ENCODE peak calls at places on chromosomes 2 and 18, in four cellular contexts. Q, P, H and V are unnamed samples.
A peak's percentile ranks its signal among the peaks of the same experiment; 100 is the strongest.

GRCh38 chr18:60895181-60895580 is 438.0 kb upstream of the CDH20 start:
- DNase-seq in Q (no peak), P (no peak), H (no peak), V (no peak)

GRCh38 chr2:173354601-173355131 is at the start of gene CDCA7:
- DNase-seq in Q (peak; percentile 62), P (peak; percentile 87), H (peak; percentile 65), V (no peak)

GRCh38 chr2:139480251-139480650 is 700.1 kb upstream of the NXPH2 start:
- DNase-seq in Q (no peak), P (no peak), H (no peak), V (no peak)

GRCh38 chr2:101120124-101120996 is 30.8 kb downstream of the TBC1D8 start:
- DNase-seq in Q (peak; percentile 85), P (no peak), H (peak; percentile 85), V (no peak)

GRCh38 chr18:3114026-3114425 is 101.1 kb upstream of the LPIN2 start:
- DNase-seq in Q (no peak), P (no peak), H (no peak), V (no peak)

GRCh38 chr18:13520306-13520705 is 206.1 kb downstream of the FAM210A start:
- DNase-seq in Q (no peak), P (no peak), H (no peak), V (no peak)

GRCh38 chr2:224440988-224441387 is 39.1 kb upstream of the FAM124B start:
- DNase-seq in Q (no peak), P (no peak), H (no peak), V (no peak)

GRCh38 chr2:7118606-7119503 is 201.6 kb downstream of the RNF144A start:
- DNase-seq in Q (no peak), P (peak; percentile 83), H (no peak), V (peak; percentile 37)

GRCh38 chr2:28958689-28959088 is 22.4 kb upstream of the TOGARAM2 start:
- DNase-seq in Q (no peak), P (peak; percentile 89), H (peak; percentile 62), V (no peak)

GRCh38 chr2:215713393-215713792 is 277.5 kb upstream of the FN1 start:
- DNase-seq in Q (no peak), P (no peak), H (no peak), V (no peak)

GRCh38 chr2:11945139-11946126 is 199.0 kb downstream of the LPIN1 start:
- DNase-seq in Q (no peak), P (no peak), H (no peak), V (no peak)

GRCh38 chr2:183359867-183360266 is 235.6 kb downstream of the NUP35 start:
- DNase-seq in Q (no peak), P (peak; percentile 29), H (no peak), V (no peak)

GRCh38 chr2:157722580-157723234 is 94.0 kb upstream of the ACVR1C start:
- DNase-seq in Q (no peak), P (peak; percentile 23), H (no peak), V (no peak)

GRCh38 chr2:109415460-109416004 is 198.2 kb downstream of the SEPTIN10 start:
- DNase-seq in Q (no peak), P (no peak), H (no peak), V (no peak)

GRCh38 chr2:240933048-240933965 is 27.2 kb downstream of the CROCC2 start:
- DNase-seq in Q (peak; percentile 41), P (no peak), H (no peak), V (no peak)

GRCh38 chr2:66481100-66481549 is 46.2 kb downstream of the MEIS1 start:
- DNase-seq in Q (no peak), P (peak; percentile 74), H (no peak), V (no peak)

GRCh38 chr2:120675460-120676130 is 60.1 kb upstream of the GLI2 start:
- DNase-seq in Q (peak; percentile 72), P (peak; percentile 64), H (peak; percentile 59), V (no peak)

GRCh38 chr2:157743051-157743450 is 114.4 kb upstream of the ACVR1C start:
- DNase-seq in Q (no peak), P (no peak), H (no peak), V (no peak)

GRCh38 chr2:100427627-100428258 is 10.3 kb upstream of the CHST10 start:
- DNase-seq in Q (peak; percentile 71), P (peak; percentile 55), H (peak; percentile 39), V (peak; percentile 90)

GRCh38 chr2:148508878-148509702 is 135.5 kb upstream of the EPC2 start:
- DNase-seq in Q (peak; percentile 89), P (peak; percentile 89), H (peak; percentile 64), V (peak; percentile 94)

GRCh38 chr2:101827246-101827645 is 129.7 kb downstream of the MAP4K4 start:
- DNase-seq in Q (no peak), P (peak; percentile 26), H (no peak), V (no peak)

GRCh38 chr18:56314396-56314795 is 324.0 kb downstream of the TXNL1 start:
- DNase-seq in Q (no peak), P (peak; percentile 4), H (no peak), V (no peak)

GRCh38 chr18:3450358-3451107 is 561 bp downstream of the TGIF1 start:
- DNase-seq in Q (peak; percentile 81), P (peak; percentile 77), H (peak; percentile 60), V (peak; percentile 92)

GRCh38 chr18:7561907-7562460 is 5.1 kb upstream of the PTPRM start:
- DNase-seq in Q (no peak), P (no peak), H (no peak), V (no peak)

GRCh38 chr18:53819671-53820070 is 404.8 kb downstream of the MBD2 start:
- DNase-seq in Q (peak; percentile 60), P (no peak), H (no peak), V (no peak)

GRCh38 chr2:225737556-225737955 is 338.0 kb downstream of the NYAP2 start:
- DNase-seq in Q (no peak), P (peak; percentile 79), H (no peak), V (no peak)

GRCh38 chr18:49476664-49477411 is 10.2 kb downstream of the C18orf32 start:
- DNase-seq in Q (peak; percentile 62), P (peak; percentile 49), H (no peak), V (no peak)

GRCh38 chr18:28504100-28504499 is 327.2 kb upstream of the CDH2 start:
- DNase-seq in Q (no peak), P (no peak), H (no peak), V (no peak)

GRCh38 chr18:24270358-24270936 is 127.2 kb downstream of the OSBPL1A start:
- DNase-seq in Q (no peak), P (no peak), H (no peak), V (no peak)

GRCh38 chr2:29573147-29573546 is 348.2 kb downstream of the ALK start:
- DNase-seq in Q (no peak), P (no peak), H (no peak), V (no peak)

GRCh38 chr18:54480616-54481015 is 110.4 kb upstream of the DYNAP start:
- DNase-seq in Q (no peak), P (no peak), H (no peak), V (no peak)

GRCh38 chr18:48785686-48786470 is 164.9 kb downstream of the SMAD7 start:
- DNase-seq in Q (peak; percentile 27), P (no peak), H (no peak), V (no peak)

GRCh38 chr2:133788391-133788790 is 220.1 kb upstream of the NCKAP5 start:
- DNase-seq in Q (no peak), P (no peak), H (no peak), V (no peak)

GRCh38 chr2:133791191-133791590 is 222.9 kb upstream of the NCKAP5 start:
- DNase-seq in Q (no peak), P (peak; percentile 88), H (no peak), V (no peak)

GRCh38 chr2:133792223-133792622 is 224.0 kb upstream of the NCKAP5 start:
- DNase-seq in Q (no peak), P (no peak), H (no peak), V (no peak)

GRCh38 chr2:133789743-133790142 is 221.5 kb upstream of the NCKAP5 start:
- DNase-seq in Q (no peak), P (peak; percentile 77), H (no peak), V (no peak)

DNA sequence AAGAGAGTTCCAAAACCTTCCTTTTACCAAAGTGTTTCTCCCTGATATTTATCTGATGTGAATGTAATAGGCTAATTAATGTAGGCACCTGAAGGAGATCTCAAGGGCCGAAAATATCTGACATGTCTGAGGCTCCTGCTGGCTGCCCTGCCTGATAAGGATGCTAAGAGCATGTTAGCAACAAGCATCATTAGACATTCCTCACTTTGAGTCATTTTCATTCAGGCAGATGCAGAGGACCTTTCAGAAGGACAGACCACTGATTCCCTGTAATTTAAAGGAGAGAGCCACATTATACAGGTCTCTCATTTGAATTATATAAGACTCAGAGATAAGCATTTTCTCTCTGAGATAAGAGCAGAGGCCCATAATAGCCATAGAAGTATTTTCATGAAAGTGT is 222.4 kb upstream of the NCKAP5 start:
- DNase-seq in Q (no peak), P (no peak), H (no peak), V (no peak)
- H3K27ac ChIP-seq in Q (no peak overlapping the region), P (peak overlapping the region; percentile 44), H (no peak overlapping the region), V (no peak overlapping the region)

DNA sequence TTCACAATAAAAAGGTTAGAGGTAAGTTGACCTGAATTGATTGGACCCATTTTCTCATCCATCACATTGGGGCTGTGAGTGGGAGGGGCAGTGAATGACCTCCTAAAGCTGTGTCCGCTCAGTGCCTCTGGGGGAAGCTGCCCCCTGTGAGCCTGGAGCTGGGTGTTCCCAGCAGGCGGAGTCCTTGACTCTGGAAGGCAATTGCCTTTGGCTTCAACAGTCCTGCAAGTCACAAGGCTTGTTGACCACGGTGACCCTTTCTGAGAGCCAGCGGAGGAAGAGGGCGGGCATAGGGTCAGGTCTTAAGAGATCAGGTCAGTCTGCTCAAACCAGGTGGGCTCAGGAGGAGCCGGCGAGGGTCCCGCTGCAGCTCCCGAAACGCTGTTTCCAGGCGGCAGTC is 1.1 kb upstream of the CIDEA start:
- DNase-seq in Q (no peak), P (no peak), H (no peak), V (no peak)
- H3K4me3 ChIP-seq in Q (no peak overlapping the region), P (no peak overlapping the region), H (no peak overlapping the region), V (no peak overlapping the region)

GRCh38 chr18:31205273-31205672 is 42.6 kb upstream of the DSC1 start:
- DNase-seq in Q (no peak), P (no peak), H (no peak), V (no peak)
- H3K27ac ChIP-seq in Q (no peak overlapping the region), P (no peak overlapping the region), H (peak overlapping the region; percentile 20), V (no peak overlapping the region)

GRCh38 chr2:105437708-105438103 is 38.9 kb upstream of the FHL2 start:
- DNase-seq in Q (no peak), P (no peak), H (no peak), V (no peak)

GRCh38 chr2:105428387-105429018 is 29.7 kb upstream of the FHL2 start:
- DNase-seq in Q (no peak), P (no peak), H (peak; percentile 76), V (no peak)

GRCh38 chr2:105427485-105427884 is 28.6 kb upstream of the FHL2 start:
- DNase-seq in Q (no peak), P (no peak), H (no peak), V (no peak)

GRCh38 chr2:105431367-105432088 is 32.7 kb upstream of the FHL2 start:
- DNase-seq in Q (no peak), P (no peak), H (peak; percentile 75), V (no peak)

GRCh38 chr2:105432749-105433148 is 33.9 kb upstream of the FHL2 start:
- DNase-seq in Q (no peak), P (no peak), H (peak; percentile 67), V (no peak)
- H3K4me3 ChIP-seq in Q (no peak overlapping the region), P (no peak overlapping the region), H (no peak overlapping the region), V (no peak overlapping the region)